ENCODE peak calls at places on chromosomes 3 and 15, in four cellular contexts. B, W, O and J are unnamed samples.

GRCh38 chr3:23921052-23921511 is 4.2 kb downstream of the RPL15 start:
- DNase-seq in B (no peak), W (no peak), O (no peak), J (no peak)

GRCh38 chr15:89359471-89360293 is 25.1 kb upstream of the POLG start:
- DNase-seq in B (no peak), W (no peak), O (no peak), J (no peak)

GRCh38 chr3:66662894-66663293 is 162.1 kb upstream of the LRIG1 start:
- DNase-seq in B (no peak), W (no peak), O (no peak), J (no peak)

GRCh38 chr3:143653493-143653892 is 194.8 kb downstream of the SLC9A9 start:
- DNase-seq in B (no peak), W (no peak), O (no peak), J (no peak)

GRCh38 chr3:30639937-30640336 is 33.5 kb downstream of the TGFBR2 start:
- DNase-seq in B (no peak), W (no peak), O (no peak), J (no peak)

GRCh38 chr3:189756651-189757078 is 125.5 kb downstream of the TP63 start:
- DNase-seq in B (peak), W (no peak), O (no peak), J (no peak)

GRCh38 chr3:136713961-136714514 is 38.1 kb downstream of the STAG1 start:
- DNase-seq in B (no peak), W (no peak), O (no peak), J (no peak)

GRCh38 chr3:114179575-114179974 is 723 bp upstream of the DRD3 start:
- DNase-seq in B (peak), W (no peak), O (no peak), J (no peak)

GRCh38 chr3:159798951-159799350 is 189.7 kb upstream of the IL12A start:
- DNase-seq in B (no peak), W (no peak), O (no peak), J (peak)

GRCh38 chr15:74893627-74894026 is 3.8 kb downstream of the MPI start:
- DNase-seq in B (no peak), W (no peak), O (no peak), J (no peak)

GRCh38 chr15:41777421-41777973 is 3.2 kb downstream of the MAPKBP1 start:
- DNase-seq in B (no peak), W (no peak), O (no peak), J (no peak)

GRCh38 chr15:31974154-31974794 is 56.0 kb upstream of the CHRNA7 start:
- DNase-seq in B (no peak), W (no peak), O (no peak), J (no peak)

GRCh38 chr3:55880357-55880756 is 393.3 kb upstream of the WNT5A start:
- DNase-seq in B (no peak), W (no peak), O (no peak), J (no peak)

GRCh38 chr3:60703008-60703407 is 548.2 kb downstream of the FHIT start:
- DNase-seq in B (no peak), W (no peak), O (no peak), J (no peak)

GRCh38 chr3:8557298-8557697 is 55.7 kb downstream of the LMCD1 start:
- DNase-seq in B (no peak), W (peak), O (peak), J (no peak)

GRCh38 chr3:160003520-160004128 is 15.0 kb downstream of the IL12A start:
- DNase-seq in B (peak), W (peak), O (no peak), J (no peak)

GRCh38 chr3:71796268-71796667 is 11.3 kb upstream of the PROK2 start:
- DNase-seq in B (no peak), W (no peak), O (no peak), J (no peak)

GRCh38 chr3:114872056-114872455 is 275.0 kb downstream of the ZBTB20 start:
- DNase-seq in B (no peak), W (no peak), O (no peak), J (no peak)

GRCh38 chr3:14221902-14222301 is 43.3 kb downstream of the LSM3 start:
- DNase-seq in B (no peak), W (no peak), O (no peak), J (no peak)

GRCh38 chr3:11629716-11630115 is 14.0 kb downstream of the VGLL4 start:
- DNase-seq in B (no peak), W (no peak), O (no peak), J (no peak)

GRCh38 chr3:49238274-49239127 is 38.5 kb downstream of the C3orf62 start:
- DNase-seq in B (no peak), W (peak), O (peak), J (no peak)

GRCh38 chr15:67254238-67255175 is at the start of the genes AAGAB and IQCH:
- DNase-seq in B (peak), W (peak), O (peak), J (peak)
- TF ChIP-seq POLR2A in B (peak), W (peak), O (no peak), J (peak)

DNA sequence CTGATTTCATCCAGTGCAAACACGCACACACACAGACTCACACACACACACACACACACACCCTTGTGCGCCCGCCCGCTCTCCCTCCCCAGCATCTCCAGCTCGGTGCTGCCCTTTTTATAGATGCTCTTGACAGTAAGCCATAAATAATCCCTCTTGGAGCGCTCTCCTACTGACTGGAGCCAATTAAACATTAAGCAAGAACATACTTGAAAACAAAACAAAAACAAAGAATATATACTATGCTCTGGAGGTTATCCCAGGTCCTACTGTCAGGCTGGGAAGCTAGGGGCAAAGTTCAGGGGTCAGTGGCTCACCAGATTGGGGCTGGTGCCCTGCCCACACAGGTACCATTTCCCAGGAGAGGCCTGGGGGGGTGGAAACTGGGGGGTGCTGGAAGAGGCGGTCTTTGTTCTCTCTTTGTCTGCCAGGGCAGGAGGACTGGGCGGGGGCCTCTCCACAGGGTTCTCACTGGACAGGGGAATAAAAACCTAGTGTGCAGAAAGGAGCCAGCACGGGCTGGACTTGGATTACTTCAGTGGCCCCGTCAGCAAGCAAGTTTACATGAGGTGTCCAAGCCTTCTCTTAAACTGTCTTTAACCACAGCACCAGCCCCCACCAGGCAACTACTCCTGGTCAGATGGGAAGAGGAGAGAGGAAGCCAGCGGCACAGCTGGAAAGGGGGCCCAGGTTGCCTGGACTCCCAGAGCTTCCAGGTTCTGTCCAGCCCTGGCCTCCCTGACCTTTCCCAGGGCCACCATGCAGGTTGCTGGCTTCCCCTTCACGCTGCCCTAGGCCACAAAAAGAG is 16.1 kb downstream of the BMF start:
- DNase-seq in B (no peak), W (peak), O (peak), J (no peak)
- TF ChIP-seq POLR2A in B (no peak), W (no peak), O (no peak), J (no peak)

GRCh38 chr15:79308874-79309273 is 2.0 kb upstream of the TMED3 start:
- DNase-seq in B (no peak), W (no peak), O (no peak), J (no peak)

GRCh38 chr15:79314186-79314585 is 3.3 kb downstream of the TMED3 start:
- DNase-seq in B (no peak), W (no peak), O (no peak), J (no peak)

GRCh38 chr15:79310612-79310984 is 314 bp upstream of the TMED3 start:
- DNase-seq in B (peak), W (no peak), O (no peak), J (no peak)

GRCh38 chr15:79311901-79312553 is 1.1 kb downstream of the TMED3 start:
- DNase-seq in B (no peak), W (no peak), O (no peak), J (no peak)

DNA sequence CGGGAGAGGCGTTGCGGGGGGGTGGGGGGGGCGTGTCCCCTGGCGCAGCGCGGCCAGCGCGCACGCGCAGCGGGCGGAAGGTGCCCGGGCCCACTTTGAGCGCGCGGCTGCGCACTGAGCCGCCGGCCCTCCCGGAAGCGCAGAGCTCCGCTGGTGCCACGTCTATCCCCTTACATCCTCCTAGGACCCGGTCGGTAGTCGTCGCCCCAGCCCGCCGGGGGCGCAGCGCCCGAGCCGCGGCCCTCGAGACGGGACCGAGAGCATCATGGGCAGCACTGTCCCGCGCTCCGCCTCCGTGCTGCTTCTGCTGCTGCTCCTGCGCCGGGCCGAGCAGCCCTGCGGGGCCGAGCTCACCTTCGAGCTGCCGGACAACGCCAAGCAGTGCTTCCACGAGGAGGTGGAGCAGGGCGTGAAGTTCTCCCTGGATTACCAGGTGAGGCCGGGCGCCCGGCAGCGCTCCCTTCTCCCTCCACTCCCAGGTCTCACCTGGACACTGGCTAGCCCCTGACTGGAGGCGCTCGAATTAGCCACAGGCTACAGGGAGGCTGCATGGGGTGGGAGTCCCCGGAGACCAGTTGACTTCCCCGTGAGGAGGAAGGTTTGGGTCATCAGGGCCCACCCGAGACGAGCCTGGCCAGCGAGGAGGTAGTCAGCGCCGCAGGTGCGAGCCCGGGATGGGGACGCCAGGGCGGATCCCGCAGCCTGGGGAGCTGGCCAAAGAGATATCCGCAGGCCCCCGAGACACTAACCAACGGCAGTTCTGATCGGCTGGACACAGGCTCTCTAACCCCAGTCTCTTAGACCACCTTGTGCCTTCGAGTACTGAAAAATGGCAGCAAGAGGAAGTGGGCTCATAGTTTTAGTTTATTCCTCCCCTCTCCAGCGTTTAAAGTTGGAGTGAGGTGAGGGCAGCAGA is at the start of gene TMED3:
- DNase-seq in B (peak), W (peak), O (no peak), J (peak)
- TF ChIP-seq POLR2A in B (peak), W (no peak), O (no peak), J (peak)

GRCh38 chr3:184135149-184135910 is at the start of gene EIF2B5:
- DNase-seq in B (peak), W (peak), O (peak), J (peak)
- TF ChIP-seq POLR2A in B (peak), W (peak), O (no peak), J (peak)

GRCh38 chr3:132722165-132723023 is at the start of gene NPHP3:
- DNase-seq in B (peak), W (peak), O (peak), J (peak)

GRCh38 chr3:132723551-132723950 is 1.3 kb upstream of the NPHP3 start:
- DNase-seq in B (no peak), W (no peak), O (no peak), J (no peak)

GRCh38 chr3:132723024-132723462 is 834 bp upstream of the NPHP3 start:
- DNase-seq in B (no peak), W (no peak), O (no peak), J (no peak)

GRCh38 chr3:132726341-132726823 is 4.2 kb upstream of the NPHP3 start:
- DNase-seq in B (peak), W (no peak), O (no peak), J (no peak)

GRCh38 chr3:132721479-132722164 is 587 bp downstream of the NPHP3 start:
- DNase-seq in B (peak), W (peak), O (peak), J (peak)
- TF ChIP-seq POLR2A in B (no peak), W (no peak), O (no peak), J (no peak)

GRCh38 chr3:112463250-112463649 is 36.0 kb downstream of the BTLA start:
- DNase-seq in B (no peak), W (no peak), O (no peak), J (no peak)

GRCh38 chr3:112456147-112456546 is 43.1 kb downstream of the BTLA start:
- DNase-seq in B (no peak), W (no peak), O (no peak), J (no peak)

GRCh38 chr3:112464264-112464663 is 35.0 kb downstream of the BTLA start:
- DNase-seq in B (no peak), W (no peak), O (no peak), J (no peak)

GRCh38 chr3:112460519-112460918 is 38.8 kb downstream of the BTLA start:
- DNase-seq in B (no peak), W (no peak), O (no peak), J (no peak)

DNA sequence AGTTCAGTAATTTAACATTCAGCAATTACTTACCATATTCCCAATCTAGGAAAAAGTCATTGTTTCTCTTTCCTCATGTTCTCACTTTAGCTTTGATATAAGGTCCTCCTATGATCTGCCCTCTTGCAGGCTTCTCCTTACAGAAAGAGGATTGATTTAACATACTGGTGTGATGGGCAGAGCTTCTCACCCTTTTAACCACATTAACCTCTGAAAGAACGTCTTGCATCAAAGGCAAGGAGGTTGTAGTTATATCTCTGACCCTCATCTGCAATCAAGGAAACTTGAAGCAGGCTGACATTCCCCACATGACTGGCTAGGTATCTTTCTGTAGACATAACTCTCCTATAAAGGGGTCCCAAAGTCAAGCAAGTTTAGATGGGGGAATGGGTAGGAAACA is 39.5 kb downstream of the BTLA start:
- DNase-seq in B (no peak), W (no peak), O (no peak), J (no peak)
- TF ChIP-seq POLR2A in B (no peak), W (no peak), O (no peak), J (no peak)

GRCh38 chr3:99087277-99087676 is 185.8 kb upstream of the DCBLD2 start:
- DNase-seq in B (no peak), W (no peak), O (no peak), J (no peak)

GRCh38 chr3:99084156-99084555 is 182.7 kb upstream of the DCBLD2 start:
- DNase-seq in B (no peak), W (no peak), O (no peak), J (no peak)

DNA sequence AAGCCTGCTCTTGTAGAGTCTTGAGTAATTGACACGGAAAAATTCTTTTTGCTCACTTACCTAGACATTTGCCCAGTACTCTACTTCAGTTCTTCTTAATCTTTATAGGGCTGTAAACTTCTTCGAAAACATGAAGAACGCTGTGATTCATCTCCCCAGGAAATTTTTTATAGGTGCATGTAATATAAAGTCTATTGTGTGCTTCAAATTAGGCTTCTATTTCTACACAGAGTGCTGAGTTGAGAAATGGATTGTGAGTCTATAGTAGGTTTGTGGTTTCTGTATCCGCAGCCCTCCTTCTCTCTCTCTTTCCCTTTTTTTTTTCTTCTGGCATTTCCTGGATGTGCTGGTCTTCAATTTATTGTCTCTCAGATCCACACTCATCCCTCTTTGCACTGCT is 183.3 kb upstream of the DCBLD2 start:
- DNase-seq in B (no peak), W (no peak), O (no peak), J (no peak)
- TF ChIP-seq POLR2A in B (no peak), W (no peak), O (no peak), J (no peak)